ENCODE peak calls at places on chromosomes 2 and 18, in seven cellular contexts. One of them, this sample, is unnamed.

GRCh38 chr2:85255813-85256581 is 71.8 kb downstream of the TGOLN2 start:
- DNase-seq in HT-29: no peak
- DNase-seq in iris pigment epithelial cell: peak
- DNase-seq in activated CD8-positive, alpha-beta memory T cell treated with anti-CD3 and anti-CD28 coated beads, Interleukin-2, amount 10 ng/mL, durations not matched to agents 7 days and 5 days: no peak
- DNase-seq in MCF 10A: no peak
- DNase-seq in PC-3: peak
- DNase-seq in activated T-helper 1 cell treated with anti-CD3 and anti-CD28 coated beads, Interleukin-2, amount 50 U/mL, for 16 hours: no peak
- DNase-seq in this sample: peak

GRCh38 chr2:172736419-172737174 is 952 bp downstream of the RAPGEF4 start:
- DNase-seq in HT-29: no peak
- DNase-seq in iris pigment epithelial cell: no peak
- DNase-seq in activated CD8-positive, alpha-beta memory T cell treated with anti-CD3 and anti-CD28 coated beads, Interleukin-2, amount 10 ng/mL, durations not matched to agents 7 days and 5 days: no peak
- DNase-seq in MCF 10A: no peak
- DNase-seq in PC-3: no peak
- DNase-seq in activated T-helper 1 cell treated with anti-CD3 and anti-CD28 coated beads, Interleukin-2, amount 50 U/mL, for 16 hours: no peak
- DNase-seq in this sample: peak

GRCh38 chr18:61991201-61991600 is 98.4 kb upstream of the RNF152 start:
- DNase-seq in HT-29: no peak
- DNase-seq in iris pigment epithelial cell: peak
- DNase-seq in activated CD8-positive, alpha-beta memory T cell treated with anti-CD3 and anti-CD28 coated beads, Interleukin-2, amount 10 ng/mL, durations not matched to agents 7 days and 5 days: no peak
- DNase-seq in MCF 10A: no peak
- DNase-seq in PC-3: peak
- DNase-seq in activated T-helper 1 cell treated with anti-CD3 and anti-CD28 coated beads, Interleukin-2, amount 50 U/mL, for 16 hours: no peak
- DNase-seq in this sample: no peak

GRCh38 chr2:29398384-29399237 is 283.4 kb downstream of the CLIP4 start:
- DNase-seq in HT-29: no peak
- DNase-seq in iris pigment epithelial cell: no peak
- DNase-seq in activated CD8-positive, alpha-beta memory T cell treated with anti-CD3 and anti-CD28 coated beads, Interleukin-2, amount 10 ng/mL, durations not matched to agents 7 days and 5 days: no peak
- DNase-seq in MCF 10A: peak
- DNase-seq in PC-3: no peak
- DNase-seq in activated T-helper 1 cell treated with anti-CD3 and anti-CD28 coated beads, Interleukin-2, amount 50 U/mL, for 16 hours: no peak
- DNase-seq in this sample: no peak

GRCh38 chr2:132582360-132582759 is 87.6 kb downstream of the LYPD1 start:
- DNase-seq in HT-29: no peak
- DNase-seq in iris pigment epithelial cell: peak
- DNase-seq in activated CD8-positive, alpha-beta memory T cell treated with anti-CD3 and anti-CD28 coated beads, Interleukin-2, amount 10 ng/mL, durations not matched to agents 7 days and 5 days: no peak
- DNase-seq in MCF 10A: no peak
- DNase-seq in PC-3: peak
- DNase-seq in activated T-helper 1 cell treated with anti-CD3 and anti-CD28 coated beads, Interleukin-2, amount 50 U/mL, for 16 hours: no peak
- DNase-seq in this sample: no peak

GRCh38 chr2:26251893-26252292 is 7.2 kb downstream of the HADHB start:
- DNase-seq in HT-29: no peak
- DNase-seq in iris pigment epithelial cell: no peak
- DNase-seq in activated CD8-positive, alpha-beta memory T cell treated with anti-CD3 and anti-CD28 coated beads, Interleukin-2, amount 10 ng/mL, durations not matched to agents 7 days and 5 days: no peak
- DNase-seq in MCF 10A: no peak
- DNase-seq in PC-3: no peak
- DNase-seq in activated T-helper 1 cell treated with anti-CD3 and anti-CD28 coated beads, Interleukin-2, amount 50 U/mL, for 16 hours: no peak
- DNase-seq in this sample: no peak

GRCh38 chr2:1809726-1810125 is 65.4 kb upstream of the PXDN start:
- DNase-seq in HT-29: no peak
- DNase-seq in iris pigment epithelial cell: no peak
- DNase-seq in activated CD8-positive, alpha-beta memory T cell treated with anti-CD3 and anti-CD28 coated beads, Interleukin-2, amount 10 ng/mL, durations not matched to agents 7 days and 5 days: no peak
- DNase-seq in MCF 10A: no peak
- DNase-seq in PC-3: no peak
- DNase-seq in activated T-helper 1 cell treated with anti-CD3 and anti-CD28 coated beads, Interleukin-2, amount 50 U/mL, for 16 hours: no peak
- DNase-seq in this sample: no peak

GRCh38 chr18:75070625-75071483 is 138.1 kb downstream of the PTGR3 start:
- DNase-seq in HT-29: peak
- DNase-seq in iris pigment epithelial cell: peak
- DNase-seq in activated CD8-positive, alpha-beta memory T cell treated with anti-CD3 and anti-CD28 coated beads, Interleukin-2, amount 10 ng/mL, durations not matched to agents 7 days and 5 days: peak
- DNase-seq in MCF 10A: peak
- DNase-seq in PC-3: peak
- DNase-seq in activated T-helper 1 cell treated with anti-CD3 and anti-CD28 coated beads, Interleukin-2, amount 50 U/mL, for 16 hours: peak
- DNase-seq in this sample: peak